ENCODE peak calls at places on chromosomes 6 and 20, in five cellular contexts. One of them, this sample, is unnamed.

GRCh38 chr6:71012871-71013456 is 56.1 kb upstream of the B3GAT2 start:
- DNase-seq in Daoy: peak
- DNase-seq in activated CD4-positive, alpha-beta T cell treated with anti-CD3 and anti-CD28 coated beads, Interleukin-2, amount 50 U/mL, for 48 hours: no peak
- DNase-seq in activated B cell treated with CpG ODN at 0.5 μM for 24 hours: no peak
- DNase-seq in T-helper 9 cell: no peak
- DNase-seq in this sample: peak

GRCh38 chr20:36856196-36856595 is 19.7 kb upstream of the TLDC2 start:
- DNase-seq in activated CD4-positive, alpha-beta T cell treated with anti-CD3 and anti-CD28 coated beads, Interleukin-2, amount 50 U/mL, for 48 hours: no peak
- DNase-seq in Daoy: peak
- DNase-seq in activated B cell treated with CpG ODN at 0.5 μM for 24 hours: no peak
- DNase-seq in T-helper 9 cell: no peak
- DNase-seq in this sample: no peak

GRCh38 chr20:2114990-2115681 is 13.5 kb downstream of the STK35 start:
- DNase-seq in Daoy: no peak
- DNase-seq in T-helper 9 cell: no peak
- DNase-seq in activated CD4-positive, alpha-beta T cell treated with anti-CD3 and anti-CD28 coated beads, Interleukin-2, amount 50 U/mL, for 48 hours: no peak
- DNase-seq in activated B cell treated with CpG ODN at 0.5 μM for 24 hours: no peak
- DNase-seq in this sample: no peak

GRCh38 chr6:136961848-136962247 is 39.7 kb downstream of the SLC35D3 start:
- DNase-seq in T-helper 9 cell: no peak
- DNase-seq in activated CD4-positive, alpha-beta T cell treated with anti-CD3 and anti-CD28 coated beads, Interleukin-2, amount 50 U/mL, for 48 hours: no peak
- DNase-seq in Daoy: no peak
- DNase-seq in activated B cell treated with CpG ODN at 0.5 μM for 24 hours: no peak
- DNase-seq in this sample: no peak

GRCh38 chr20:23100754-23101107 is 14.6 kb upstream of the CD93 start:
- DNase-seq in activated CD4-positive, alpha-beta T cell treated with anti-CD3 and anti-CD28 coated beads, Interleukin-2, amount 50 U/mL, for 48 hours: no peak
- DNase-seq in Daoy: no peak
- DNase-seq in activated B cell treated with CpG ODN at 0.5 μM for 24 hours: no peak
- DNase-seq in T-helper 9 cell: no peak
- DNase-seq in this sample: no peak

GRCh38 chr20:58099291-58099915 is 129.1 kb downstream of the ANKRD60 start:
- DNase-seq in Daoy: no peak
- DNase-seq in T-helper 9 cell: no peak
- DNase-seq in activated CD4-positive, alpha-beta T cell treated with anti-CD3 and anti-CD28 coated beads, Interleukin-2, amount 50 U/mL, for 48 hours: no peak
- DNase-seq in activated B cell treated with CpG ODN at 0.5 μM for 24 hours: no peak
- DNase-seq in this sample: no peak

GRCh38 chr20:7879883-7880282 is 60.4 kb downstream of the HAO1 start:
- DNase-seq in activated CD4-positive, alpha-beta T cell treated with anti-CD3 and anti-CD28 coated beads, Interleukin-2, amount 50 U/mL, for 48 hours: no peak
- DNase-seq in Daoy: no peak
- DNase-seq in activated B cell treated with CpG ODN at 0.5 μM for 24 hours: no peak
- DNase-seq in T-helper 9 cell: no peak
- DNase-seq in this sample: no peak

GRCh38 chr6:3627501-3627900 is 124.0 kb downstream of the PXDC1 start:
- DNase-seq in Daoy: no peak
- DNase-seq in activated B cell treated with CpG ODN at 0.5 μM for 24 hours: no peak
- DNase-seq in T-helper 9 cell: no peak
- DNase-seq in activated CD4-positive, alpha-beta T cell treated with anti-CD3 and anti-CD28 coated beads, Interleukin-2, amount 50 U/mL, for 48 hours: no peak
- DNase-seq in this sample: no peak

GRCh38 chr6:137309078-137309762 is 90.0 kb upstream of the IFNGR1 start:
- DNase-seq in T-helper 9 cell: peak
- DNase-seq in activated CD4-positive, alpha-beta T cell treated with anti-CD3 and anti-CD28 coated beads, Interleukin-2, amount 50 U/mL, for 48 hours: no peak
- DNase-seq in Daoy: peak
- DNase-seq in activated B cell treated with CpG ODN at 0.5 μM for 24 hours: no peak
- DNase-seq in this sample: no peak

GRCh38 chr6:157667211-157668033 is 155.6 kb upstream of the SNX9 start:
- DNase-seq in activated CD4-positive, alpha-beta T cell treated with anti-CD3 and anti-CD28 coated beads, Interleukin-2, amount 50 U/mL, for 48 hours: peak
- DNase-seq in activated B cell treated with CpG ODN at 0.5 μM for 24 hours: no peak
- DNase-seq in Daoy: peak
- DNase-seq in T-helper 9 cell: peak
- DNase-seq in this sample: peak

GRCh38 chr6:56642366-56643261 is at the start of gene DST:
- DNase-seq in activated CD4-positive, alpha-beta T cell treated with anti-CD3 and anti-CD28 coated beads, Interleukin-2, amount 50 U/mL, for 48 hours: no peak
- DNase-seq in Daoy: peak
- DNase-seq in T-helper 9 cell: no peak
- DNase-seq in activated B cell treated with CpG ODN at 0.5 μM for 24 hours: no peak
- DNase-seq in this sample: no peak

GRCh38 chr6:117138920-117139319 is 126.4 kb upstream of the VGLL2 start:
- DNase-seq in activated CD4-positive, alpha-beta T cell treated with anti-CD3 and anti-CD28 coated beads, Interleukin-2, amount 50 U/mL, for 48 hours: no peak
- DNase-seq in Daoy: no peak
- DNase-seq in activated B cell treated with CpG ODN at 0.5 μM for 24 hours: no peak
- DNase-seq in T-helper 9 cell: no peak
- DNase-seq in this sample: no peak

This sample was measured in GM12891.